ENCODE peak calls at places on chromosomes 4 and X, in seven cellular contexts. J is dermis microvascular lymphatic vessel endothelial cell; E is CD4-positive, alpha-beta T cell; Z is memory B cell; Q is activated naive CD4-positive, alpha-beta T cell treated with anti-CD3 and anti-CD28 coated beads for 36 hours; N is A549; O is nucleus accumbens. H is an unnamed sample.

GRCh38 chr4:8586671-8587468 is 5.7 kb upstream of the CPZ start:
- DNase-seq in Z (no peak), E (no peak), Q (no peak), J (no peak), O (no peak), N (no peak), H (peak)

GRCh38 chr4:186934841-186935443 is 211.3 kb upstream of the FAT1 start:
- DNase-seq in O (no peak), J (no peak), Z (no peak), Q (no peak), N (no peak), E (no peak), H (no peak)

GRCh38 chr4:20528508-20528907 is 171.8 kb upstream of the PACRGL start:
- DNase-seq in Q (no peak), E (no peak), J (peak), N (no peak), Z (no peak), O (no peak), H (no peak)

GRCh38 chr4:151797131-151797530 is 36.3 kb upstream of the GATB start:
- DNase-seq in N (peak), Z (no peak), E (no peak), O (no peak), Q (no peak), J (no peak), H (no peak)

GRCh38 chr4:17066972-17067371 is 168.5 kb upstream of the LDB2 start:
- DNase-seq in Z (no peak), O (no peak), Q (no peak), N (peak), J (peak), E (no peak), H (no peak)

GRCh38 chrX:20140410-20140809 is 1.2 kb downstream of the EIF1AX start:
- DNase-seq in O (no peak), E (no peak), Z (no peak), Q (no peak), J (no peak), N (no peak), H (no peak)

GRCh38 chr4:9782136-9782436 is 652 bp downstream of the DRD5 start:
- DNase-seq in N (no peak), J (no peak), Z (no peak), Q (no peak), E (no peak), O (no peak), H (no peak)

GRCh38 chr4:111274486-111274885 is 651.6 kb upstream of the PITX2 start:
- DNase-seq in O (no peak), E (no peak), Z (no peak), N (no peak), J (no peak), Q (no peak), H (no peak)

GRCh38 chr4:2101346-2102044 is 42.4 kb downstream of the NAT8L start:
- DNase-seq in J (no peak), E (no peak), O (no peak), Q (no peak), Z (no peak), N (no peak), H (no peak)

GRCh38 chr4:97786306-97786920 is 356.9 kb downstream of the STPG2 start:
- DNase-seq in Q (no peak), N (no peak), O (no peak), Z (no peak), J (no peak), E (no peak), H (no peak)

GRCh38 chr4:36138221-36138620 is 106.1 kb downstream of the ARAP2 start:
- DNase-seq in N (no peak), Z (no peak), E (no peak), O (no peak), J (no peak), Q (no peak), H (no peak)

GRCh38 chr4:29276150-29276549 is 1444.0 kb upstream of the PCDH7 start:
- DNase-seq in N (no peak), E (no peak), Z (no peak), O (no peak), J (peak), Q (no peak), H (no peak)

GRCh38 chr4:16123356-16124084 is 39.7 kb upstream of the PROM1 start:
- DNase-seq in E (no peak), J (no peak), Z (no peak), O (no peak), N (no peak), Q (no peak), H (no peak)

GRCh38 chrX:130676861-130677260 is 226.1 kb downstream of the ENOX2 start:
- DNase-seq in Z (no peak), O (no peak), Q (no peak), N (peak), J (peak), E (no peak), H (no peak)

GRCh38 chr4:124104628-124105027 is 607.9 kb downstream of the ANKRD50 start:
- DNase-seq in N (no peak), Z (no peak), O (no peak), J (no peak), Q (no peak), E (no peak), H (no peak)

GRCh38 chr4:1601852-1602525 is 82.1 kb downstream of the FAM53A start:
- DNase-seq in J (no peak), Q (no peak), Z (no peak), N (no peak), E (no peak), O (no peak), H (peak)

GRCh38 chr4:71229477-71230257 is 109.2 kb upstream of the SLC4A4 start:
- DNase-seq in O (no peak), E (no peak), Z (no peak), J (peak), Q (peak), N (peak), H (no peak)

GRCh38 chr4:55762815-55763214 is 56.8 kb upstream of the EXOC1L start:
- DNase-seq in E (no peak), J (no peak), Q (no peak), N (no peak), O (no peak), Z (no peak), H (no peak)